ENCODE peak calls at places on chromosome 16, in six cellular contexts. A is neural progenitor cell, V is hepatocyte, H is MM.1S, L is H1, M is A549. Z is an unnamed sample.

GRCh38 chr16:65414284-65414984 is 292.6 kb upstream of the CDH11 start:
- DNase-seq in V (peak; percentile 15), M (no peak), A (no peak), H (peak; percentile 72), L (no peak), Z (no peak)

GRCh38 chr16:11312718-11313492 is 31.8 kb upstream of the PRM1 start:
- DNase-seq in H (peak; percentile 52), V (peak; percentile 59), M (peak; percentile 31), A (no peak), L (no peak), Z (peak; percentile 79)

GRCh38 chr16:13902677-13903076 is 17.3 kb upstream of the ERCC4 start:
- DNase-seq in M (no peak), V (no peak), A (no peak), H (no peak), L (no peak), Z (no peak)

GRCh38 chr16:19691161-19691850 is 26.7 kb downstream of the KNOP1 start:
- DNase-seq in L (no peak), M (no peak), V (no peak), H (no peak), A (no peak), Z (no peak)

GRCh38 chr16:46883353-46883689 is 841 bp upstream of the GPT2 start:
- DNase-seq in L (no peak), M (no peak), A (peak; percentile 21), H (no peak), V (peak; percentile 9), Z (no peak)

GRCh38 chr16:78278047-78278446 is 178.6 kb downstream of the WWOX start:
- DNase-seq in V (no peak), A (no peak), M (no peak), H (no peak), L (no peak), Z (no peak)

GRCh38 chr16:81573533-81573932 is 128.9 kb downstream of the CMIP start:
- DNase-seq in A (no peak), H (no peak), M (no peak), V (no peak), L (no peak), Z (no peak)

GRCh38 chr16:84937196-84937935 is 74.0 kb downstream of the ZDHHC7 start:
- DNase-seq in H (no peak), V (no peak), L (no peak), A (no peak), M (no peak), Z (no peak)

GRCh38 chr16:52603015-52603414 is 56.1 kb upstream of the TOX3 start:
- DNase-seq in H (no peak), V (peak; percentile 8), M (no peak), L (no peak), A (no peak), Z (no peak)

GRCh38 chr16:57824880-57825279 is 22.6 kb upstream of the KIFC3 start:
- DNase-seq in L (no peak), V (peak; percentile 70), A (no peak), H (no peak), M (no peak), Z (no peak)

GRCh38 chr16:21663889-21664647 is at the start of gene OTOA:
- DNase-seq in M (no peak), H (no peak), L (peak; percentile 71), V (peak; percentile 24), A (peak; percentile 46), Z (no peak)

DNA sequence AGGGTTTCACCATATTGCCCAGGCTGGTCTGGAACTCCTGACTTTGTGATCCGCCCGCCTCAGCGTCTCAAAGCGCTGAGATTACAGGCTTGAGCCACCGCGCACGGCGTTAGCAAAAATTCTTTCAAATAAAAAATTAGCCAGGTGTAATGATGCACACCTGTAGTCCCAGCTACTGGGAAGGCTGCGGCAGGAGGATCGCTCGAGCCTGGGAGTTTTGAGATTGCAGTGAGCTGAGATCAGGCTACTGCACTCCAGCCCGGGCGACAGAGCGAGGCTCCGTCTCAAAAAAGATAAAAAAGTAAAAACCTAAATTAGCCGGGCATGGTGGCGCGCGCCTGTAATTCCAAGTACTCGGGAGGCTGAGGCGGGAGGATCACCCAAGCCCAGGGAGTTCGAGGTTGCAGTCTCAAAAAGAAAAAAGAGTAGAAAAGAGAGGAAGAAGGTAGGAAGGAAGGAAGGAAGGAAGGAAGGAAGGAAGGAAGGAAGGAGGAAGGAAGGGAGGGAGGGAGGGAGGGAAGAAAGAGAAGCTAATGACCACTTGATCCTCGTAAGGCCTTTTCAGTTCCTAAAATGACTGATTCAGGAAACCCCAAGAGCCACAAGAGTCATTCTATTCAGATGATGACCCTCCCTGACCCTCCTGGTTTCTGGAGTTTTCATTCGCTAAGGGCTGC is 59.2 kb downstream of the SRL start:
- DNase-seq in H (no peak), V (no peak), L (no peak), M (no peak), A (no peak), Z (no peak)
- TF ChIP-seq CTCF in H (no peak), V (no peak), L (no peak), M (no peak), A (no peak), Z (no peak)

DNA sequence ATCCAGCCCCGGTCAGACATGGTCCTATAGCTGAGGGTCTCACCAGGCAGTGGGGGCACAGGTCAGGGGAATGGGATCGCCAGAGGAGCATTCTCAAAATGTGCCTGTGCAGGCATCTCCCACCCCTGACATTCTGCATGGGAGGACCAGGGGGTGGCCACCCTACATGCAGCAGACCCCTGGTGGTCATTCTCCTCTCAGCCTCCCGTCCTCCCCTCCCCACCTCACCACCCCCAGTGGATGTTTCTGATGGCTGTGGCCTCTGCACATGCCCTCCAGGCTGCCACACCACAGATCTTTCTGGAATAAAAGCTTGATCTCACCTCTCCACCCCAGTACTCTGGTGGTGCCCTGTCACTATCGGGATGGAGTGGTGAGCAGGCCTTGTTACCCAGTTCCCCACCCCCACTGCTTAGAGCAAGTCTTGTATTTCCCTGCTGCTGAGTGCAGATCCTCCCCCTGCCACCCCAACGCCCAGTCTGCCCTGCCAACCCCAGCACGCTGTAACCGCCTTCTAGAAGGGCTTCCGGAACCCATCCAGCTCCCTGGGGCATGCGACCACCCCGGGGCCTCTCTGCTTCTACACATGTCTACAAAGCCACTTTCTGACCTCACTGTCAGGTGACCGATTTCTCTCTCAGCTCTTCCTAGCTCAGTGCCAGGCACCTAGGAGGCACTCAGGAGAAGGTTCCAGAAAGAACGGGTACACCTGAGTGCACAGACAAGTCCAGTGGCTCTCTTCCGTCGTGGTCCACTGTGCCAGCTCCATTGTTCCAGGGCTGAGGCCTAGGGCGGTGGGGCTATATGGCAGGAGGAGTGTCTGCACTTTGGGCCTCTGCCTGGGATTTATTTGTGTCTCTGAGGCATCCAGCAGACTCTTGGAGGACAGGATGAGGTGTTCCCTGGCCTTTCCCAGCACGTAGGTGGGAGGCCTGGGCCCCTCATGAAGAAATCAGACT is 9.3 kb downstream of the TBC1D24 start:
- DNase-seq in H (no peak), L (no peak), M (no peak), A (no peak), V (no peak), Z (no peak)
- H3K4me2 ChIP-seq in H (no peak overlapping the region), L (no peak overlapping the region), M (no peak overlapping the region), A (no peak overlapping the region), V (no peak overlapping the region), Z (no peak overlapping the region)

DNA sequence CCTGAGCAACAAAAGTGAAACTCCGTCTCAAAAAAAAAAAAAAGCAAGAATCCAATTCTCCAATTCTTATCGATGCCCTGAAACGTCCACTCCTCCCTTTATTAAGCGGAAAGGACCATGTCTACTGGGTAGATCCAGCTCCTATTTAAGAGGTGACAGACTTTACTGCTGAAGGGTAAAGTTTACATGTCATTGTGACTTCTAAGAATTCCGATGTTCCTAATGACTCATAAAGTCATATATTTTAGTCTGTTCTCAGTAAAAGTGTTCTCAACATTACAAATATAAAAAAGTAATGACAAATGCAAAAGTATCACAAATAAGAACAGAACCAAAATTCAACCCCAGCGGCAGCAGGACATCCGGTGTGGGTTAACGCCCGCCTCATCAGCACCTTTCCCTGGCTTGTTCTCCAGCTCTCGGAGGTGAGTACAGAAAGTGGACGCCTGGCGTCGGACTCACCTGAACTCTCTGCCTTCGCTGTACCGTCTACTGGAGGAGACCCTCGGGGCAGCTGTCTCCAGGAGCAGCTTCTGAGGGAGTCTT is 6.8 kb downstream of the AXIN1 start:
- DNase-seq in A (peak; percentile 0), L (no peak), V (no peak), H (no peak), M (no peak), Z (no peak)
- TF ChIP-seq CTCF in A (no peak), L (no peak), V (no peak), H (no peak), M (no peak), Z (no peak)

GRCh38 chr16:67243481-67243880 is 3.8 kb downstream of the FHOD1 start:
- DNase-seq in H (no peak), M (no peak), V (no peak), L (no peak), A (no peak), Z (no peak)
- H3K4me2 ChIP-seq in H (peak overlapping the region; percentile 79), M (peak overlapping the region; percentile 97), V (no peak overlapping the region), L (no peak overlapping the region), A (no peak overlapping the region), Z (no peak overlapping the region)

GRCh38 chr16:2687531-2688308 is 5.4 kb downstream of the KCTD5 start:
- DNase-seq in A (no peak), L (no peak), V (no peak), M (no peak), H (no peak), Z (no peak)

GRCh38 chr16:2686912-2687507 is 4.7 kb downstream of the KCTD5 start:
- DNase-seq in L (no peak), H (peak; percentile 86), A (no peak), V (no peak), M (no peak), Z (no peak)

DNA sequence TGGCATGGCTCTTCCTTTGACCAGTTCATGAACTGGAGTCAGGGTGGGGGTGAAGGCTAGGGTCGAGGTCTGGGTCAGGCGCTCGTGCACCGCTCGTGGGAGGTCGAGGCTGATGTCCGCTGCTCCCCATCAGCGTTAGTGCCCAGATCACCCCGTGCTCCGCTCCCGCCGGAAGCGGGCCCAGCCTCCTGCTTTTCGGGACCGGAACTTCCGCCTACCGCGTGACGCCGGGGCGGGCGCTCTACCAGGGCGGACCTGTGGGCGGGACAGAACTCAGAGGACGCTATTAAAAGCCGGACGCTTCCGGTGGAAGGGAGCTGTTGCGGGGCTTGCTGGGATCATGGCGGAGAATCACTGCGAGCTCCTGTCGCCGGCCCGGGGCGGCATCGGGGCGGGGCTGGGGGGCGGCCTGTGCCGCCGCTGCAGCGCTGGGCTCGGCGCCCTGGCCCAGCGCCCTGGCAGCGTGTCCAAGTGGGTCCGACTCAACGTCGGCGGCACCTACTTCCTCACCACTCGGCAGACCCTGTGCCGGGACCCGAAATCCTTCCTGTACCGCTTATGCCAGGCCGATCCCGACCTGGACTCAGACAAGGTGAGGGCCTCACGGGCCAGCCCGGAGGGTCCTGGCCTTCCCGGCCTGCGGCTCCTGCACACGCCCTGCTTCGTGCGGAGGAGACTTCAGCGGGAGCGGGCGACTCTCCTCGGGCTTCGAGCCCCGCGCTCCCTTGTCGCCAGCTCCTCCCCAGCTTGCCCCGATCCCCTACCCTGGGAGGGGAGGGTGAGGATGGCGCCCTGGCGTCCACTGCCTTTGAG is at the start of gene KCTD5:
- DNase-seq in A (peak; percentile 97), L (peak; percentile 96), H (peak; percentile 96), M (peak; percentile 98), V (peak; percentile 98), Z (peak; percentile 97)
- TF ChIP-seq CTCF in A (no peak), L (no peak), H (no peak), M (no peak), V (no peak), Z (no peak)

Z was measured in DND-41.